ENCODE peak calls at places on chromosomes 13 and 19, in six cellular contexts. F is memory B cell, Q is KBM-7, C is SHP77 treated with DMSO at 0.1 percent for 48 hours, L is nephron progenitor cell, N is PC-9. G is an unnamed sample.
A peak's percentile ranks its signal among the peaks of the same experiment; 100 is the strongest.

GRCh38 chr19:18675779-18676178 is 7.7 kb upstream of the CRTC1 start:
- DNase-seq in Q (peak; percentile 48), C (no peak), L (no peak), F (no peak), N (no peak), G (no peak)

GRCh38 chr19:49340069-49340864 is 5.1 kb downstream of the CD37 start:
- DNase-seq in Q (no peak), N (no peak), L (peak; percentile 69), F (peak; percentile 84), C (no peak), G (no peak)

GRCh38 chr13:110447058-110447511 is 114.4 kb downstream of the RAB20 start:
- DNase-seq in Q (no peak), C (no peak), F (no peak), N (no peak), L (no peak), G (no peak)

GRCh38 chr19:32101206-32101605 is 244.2 kb upstream of the ZNF507 start:
- DNase-seq in N (no peak), C (no peak), L (no peak), Q (peak; percentile 52), F (no peak), G (no peak)

GRCh38 chr13:20594276-20594675 is 27.3 kb downstream of the IFT88 start:
- DNase-seq in F (no peak), Q (no peak), L (no peak), N (no peak), C (no peak), G (no peak)

GRCh38 chr19:55305491-55305890 is 19.6 kb downstream of the TMEM150B start:
- DNase-seq in L (peak; percentile 68), F (peak; percentile 51), N (peak; percentile 35), C (no peak), Q (peak; percentile 45), G (no peak)

GRCh38 chr19:19043481-19043880 is 10.1 kb downstream of the ARMC6 start:
- DNase-seq in F (no peak), C (no peak), L (no peak), N (no peak), Q (no peak), G (no peak)

GRCh38 chr13:85519363-85519762 is 279.9 kb downstream of the SLITRK6 start:
- DNase-seq in Q (no peak), F (no peak), C (no peak), N (no peak), L (no peak), G (no peak)

GRCh38 chr13:37959284-37959683 is 89.7 kb upstream of the TRPC4 start:
- DNase-seq in C (no peak), N (no peak), F (no peak), Q (no peak), L (no peak), G (no peak)

GRCh38 chr19:48681127-48681470 is 8.3 kb upstream of the NTN5 start:
- DNase-seq in L (no peak), N (no peak), F (no peak), C (no peak), Q (peak; percentile 90), G (no peak)

GRCh38 chr13:88840085-88840484 is 1168.9 kb downstream of the SLITRK5 start:
- DNase-seq in Q (no peak), F (no peak), C (no peak), N (no peak), L (no peak), G (no peak)

GRCh38 chr19:29623726-29624488 is 17.8 kb downstream of the POP4 start:
- DNase-seq in C (no peak), F (no peak), Q (no peak), L (no peak), N (no peak), G (no peak)

GRCh38 chr19:41993612-41994483 is at the start of gene ATP1A3:
- DNase-seq in L (peak; percentile 74), N (peak; percentile 33), Q (peak; percentile 76), C (peak; percentile 67), F (peak; percentile 66), G (no peak)

GRCh38 chr13:41694902-41695301 is 237.6 kb downstream of the RGCC start:
- DNase-seq in Q (peak; percentile 58), C (peak; percentile 19), N (no peak), L (no peak), F (no peak), G (peak; percentile 25)

GRCh38 chr13:48749699-48750473 is 96.2 kb downstream of the CYSLTR2 start:
- DNase-seq in C (peak; percentile 18), L (peak; percentile 68), F (peak; percentile 30), N (peak; percentile 62), Q (no peak), G (peak; percentile 91)

GRCh38 chr19:1774999-1775772 is 21.9 kb downstream of the ONECUT3 start:
- DNase-seq in Q (no peak), L (no peak), F (no peak), C (no peak), N (no peak), G (no peak)

GRCh38 chr13:24693862-24694471 is 13.8 kb downstream of the ATP12A start:
- DNase-seq in N (peak; percentile 31), L (peak; percentile 61), C (peak; percentile 28), F (no peak), Q (peak; percentile 74), G (no peak)

GRCh38 chr13:98453254-98453843 is 123.6 kb downstream of the STK24 start:
- DNase-seq in Q (no peak), F (no peak), C (no peak), N (no peak), L (no peak), G (no peak)

GRCh38 chr13:20519887-20520286 is 5.8 kb downstream of the CRYL1 start:
- DNase-seq in Q (no peak), F (no peak), N (no peak), C (no peak), L (no peak), G (no peak)

GRCh38 chr13:25168800-25169199 is 3.3 kb downstream of the AMER2 start:
- DNase-seq in Q (no peak), F (no peak), L (no peak), N (no peak), C (no peak), G (no peak)

GRCh38 chr19:38913958-38914357 is 2.0 kb upstream of the CCER2 start:
- DNase-seq in Q (no peak), C (no peak), N (no peak), F (no peak), L (no peak), G (no peak)

GRCh38 chr19:38930776-38931761 is at the start of gene MRPS12:
- DNase-seq in L (peak; percentile 97), N (peak; percentile 97), C (peak; percentile 99), F (no peak), Q (peak; percentile 99), G (peak; percentile 100)

GRCh38 chr19:945401-946252 is 19.8 kb downstream of the ARID3A start:
- DNase-seq in Q (no peak), N (no peak), F (no peak), L (no peak), C (no peak), G (no peak)

GRCh38 chr19:916645-917322 is 349 bp upstream of the KISS1R start:
- DNase-seq in F (peak; percentile 49), L (no peak), Q (peak; percentile 39), N (no peak), C (no peak), G (no peak)

GRCh38 chr19:47713046-47714021 is at the start of gene EHD2:
- DNase-seq in C (no peak), Q (peak; percentile 75), N (peak; percentile 73), F (no peak), L (peak; percentile 61), G (no peak)

GRCh38 chr19:1773173-1773572 is 19.9 kb downstream of the ONECUT3 start:
- DNase-seq in N (peak; percentile 37), Q (no peak), C (no peak), L (no peak), F (no peak), G (no peak)

GRCh38 chr19:55259540-55260210 is 858 bp upstream of the PPP6R1 start:
- DNase-seq in F (no peak), Q (no peak), C (no peak), L (peak; percentile 35), N (no peak), G (no peak)

GRCh38 chr13:49220856-49221614 is 897 bp downstream of the MLNR start:
- DNase-seq in C (no peak), N (no peak), L (peak; percentile 34), F (no peak), Q (no peak), G (no peak)

GRCh38 chr19:45547965-45548609 is 36.5 kb downstream of the OPA3 start:
- DNase-seq in Q (no peak), C (no peak), F (no peak), N (peak; percentile 90), L (no peak), G (no peak)

GRCh38 chr13:48251616-48252081 is 18.6 kb downstream of the ITM2B start:
- DNase-seq in Q (no peak), L (no peak), N (no peak), C (no peak), F (no peak), G (no peak)

GRCh38 chr13:75797719-75798118 is 161.6 kb downstream of the LMO7 start:
- DNase-seq in Q (no peak), N (no peak), L (no peak), F (no peak), C (no peak), G (no peak)

GRCh38 chr13:87274209-87274819 is 396.9 kb upstream of the SLITRK5 start:
- DNase-seq in Q (peak; percentile 81), N (peak; percentile 32), F (no peak), L (peak; percentile 60), C (peak; percentile 85), G (no peak)

GRCh38 chr13:67075239-67075638 is 154.9 kb downstream of the PCDH9 start:
- DNase-seq in F (no peak), C (no peak), N (no peak), Q (no peak), L (no peak), G (no peak)